ENCODE peak calls at places on chromosomes 1 and 21, in nine cellular contexts. C is adrenal gland, O is K562, K is Peyer's patch, T is breast epithelium, H is A549, D is tibial nerve, U is body of pancreas, S is uterus. G is an unnamed sample.

GRCh38 chr1:101175474-101175873 is 61.3 kb upstream of the S1PR1 start:
- DNase-seq in C (no peak), O (no peak), K (no peak), T (no peak), H (no peak), D (no peak), U (no peak), S (no peak), G (no peak)

GRCh38 chr1:44832068-44832700 is 10.9 kb downstream of the PTCH2 start:
- DNase-seq in C (no peak), O (peak; percentile 43), K (no peak), T (no peak), H (no peak), D (no peak), U (no peak), S (no peak), G (peak; percentile 62)

GRCh38 chr1:11729155-11729497 is 6.8 kb upstream of the AGTRAP start:
- DNase-seq in C (no peak), O (no peak), K (no peak), T (no peak), H (no peak), D (no peak), U (no peak), S (no peak), G (no peak)

GRCh38 chr1:109392788-109393580 is 4.7 kb downstream of the SORT1 start:
- DNase-seq in C (peak; percentile 44), O (peak; percentile 91), K (peak; percentile 81), T (no peak), H (no peak), D (peak; percentile 34), U (peak; percentile 63), S (peak; percentile 50), G (peak; percentile 75)

GRCh38 chr1:168636200-168636599 is 59.8 kb downstream of the XCL1 start:
- DNase-seq in C (no peak), O (no peak), K (no peak), T (no peak), H (no peak), D (no peak), U (no peak), S (no peak), G (no peak)

GRCh38 chr1:86324423-86324822 is 71.7 kb downstream of the ODF2L start:
- DNase-seq in C (no peak), O (no peak), K (no peak), T (no peak), H (no peak), D (no peak), U (no peak), S (no peak), G (no peak)

GRCh38 chr1:27435566-27436203 is 43.3 kb downstream of the GPR3 start:
- DNase-seq in C (no peak), O (no peak), K (no peak), T (no peak), H (no peak), D (no peak), U (no peak), S (no peak), G (no peak)

GRCh38 chr1:234719454-234720258 is 109.7 kb upstream of the IRF2BP2 start:
- DNase-seq in C (no peak), O (no peak), K (no peak), T (no peak), H (no peak), D (no peak), U (peak; percentile 35), S (no peak), G (no peak)

GRCh38 chr21:27793901-27794300 is 827.0 kb upstream of the ADAMTS5 start:
- DNase-seq in C (no peak), O (no peak), K (no peak), T (no peak), H (no peak), D (no peak), U (no peak), S (no peak), G (no peak)

GRCh38 chr1:153566414-153567371 is 1.0 kb upstream of the S100A2 start:
- DNase-seq in C (peak; percentile 96), O (peak; percentile 93), K (peak; percentile 96), T (peak; percentile 98), H (peak; percentile 99), D (peak; percentile 88), U (peak; percentile 85), S (peak; percentile 98), G (peak; percentile 81)

GRCh38 chr1:234286206-234286605 is 87.0 kb upstream of the COA6 start:
- DNase-seq in C (no peak), O (no peak), K (no peak), T (no peak), H (no peak), D (no peak), U (no peak), S (no peak), G (no peak)

GRCh38 chr1:224205438-224205840 is 22.4 kb downstream of the DEGS1 start:
- DNase-seq in C (no peak), O (peak; percentile 77), K (no peak), T (peak; percentile 23), H (no peak), D (no peak), U (no peak), S (no peak), G (no peak)

GRCh38 chr21:14737922-14738321 is 191.8 kb upstream of the SAMSN1 start:
- DNase-seq in C (peak; percentile 18), O (peak; percentile 88), K (no peak), T (no peak), H (peak; percentile 1), D (no peak), U (peak; percentile 49), S (no peak), G (peak; percentile 42)

GRCh38 chr1:210234254-210234747 is 1.7 kb downstream of the SERTAD4 start:
- DNase-seq in C (no peak), O (no peak), K (no peak), T (no peak), H (no peak), D (no peak), U (no peak), S (no peak), G (no peak)

GRCh38 chr1:31657972-31658510 is 13.4 kb upstream of the PEF1 start:
- DNase-seq in C (no peak), O (no peak), K (no peak), T (no peak), H (no peak), D (no peak), U (no peak), S (no peak), G (no peak)

GRCh38 chr1:31655104-31655503 is 10.4 kb upstream of the PEF1 start:
- DNase-seq in C (no peak), O (no peak), K (no peak), T (no peak), H (no peak), D (no peak), U (no peak), S (no peak), G (no peak)

GRCh38 chr1:31655756-31656155 is 11.1 kb upstream of the PEF1 start:
- DNase-seq in C (no peak), O (no peak), K (no peak), T (peak; percentile 37), H (no peak), D (no peak), U (no peak), S (no peak), G (no peak)

GRCh38 chr1:31658721-31659120 is 14.0 kb upstream of the PEF1 start:
- DNase-seq in C (no peak), O (no peak), K (peak; percentile 18), T (no peak), H (no peak), D (no peak), U (no peak), S (no peak), G (no peak)

DNA sequence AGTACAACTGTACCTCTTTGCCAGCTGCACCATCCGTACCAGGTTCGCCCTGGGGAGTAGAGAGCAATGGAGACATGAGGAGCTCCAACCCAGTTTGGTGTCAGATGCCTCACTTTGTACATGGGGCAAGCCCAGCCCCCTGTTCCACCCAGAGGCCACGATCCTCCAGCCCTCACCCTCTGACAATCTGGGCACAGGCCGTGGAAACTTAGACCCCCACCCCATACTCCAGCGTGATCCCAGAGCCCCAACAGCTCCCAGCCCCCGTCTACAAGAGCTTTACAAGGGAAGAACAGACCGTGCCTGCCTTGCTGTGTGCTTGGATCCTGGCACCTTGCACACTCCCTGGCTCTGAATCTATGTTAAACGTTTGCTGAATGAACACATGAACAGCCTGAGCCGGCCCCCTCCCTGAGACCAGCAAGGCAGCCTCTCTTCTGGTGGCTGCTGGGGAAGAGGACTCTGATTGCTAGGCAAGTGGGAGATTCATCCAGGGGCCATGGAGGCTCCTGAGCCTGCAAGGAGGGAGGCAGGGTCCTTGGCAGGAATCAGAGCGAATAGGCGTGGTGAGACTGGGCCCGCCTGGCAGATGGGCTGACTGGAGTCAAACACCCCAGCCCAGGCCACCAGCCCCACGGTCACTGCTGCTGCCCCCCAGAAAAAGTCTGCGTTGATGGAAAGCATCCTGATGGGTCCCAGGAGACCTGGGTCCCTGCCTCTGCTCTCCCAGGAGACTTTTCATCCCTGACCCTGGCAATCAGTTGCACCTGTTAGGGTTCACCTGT is 12.5 kb upstream of the PEF1 start:
- DNase-seq in C (no peak), O (no peak), K (peak; percentile 16), T (no peak), H (no peak), D (no peak), U (no peak), S (no peak), G (no peak)
- H3K4me1 ChIP-seq in C (no peaks in the 10 kb centered on the region), O (no peaks in the 10 kb centered on the region), K (no peaks in the 10 kb centered on the region), T (no peaks in the 10 kb centered on the region), H (no peaks in the 10 kb centered on the region), D (no peaks in the 10 kb centered on the region), U (no peaks in the 10 kb centered on the region), S (no peaks in the 10 kb centered on the region), G (peaks cover 4% of the 10 kb centered on the region)

DNA sequence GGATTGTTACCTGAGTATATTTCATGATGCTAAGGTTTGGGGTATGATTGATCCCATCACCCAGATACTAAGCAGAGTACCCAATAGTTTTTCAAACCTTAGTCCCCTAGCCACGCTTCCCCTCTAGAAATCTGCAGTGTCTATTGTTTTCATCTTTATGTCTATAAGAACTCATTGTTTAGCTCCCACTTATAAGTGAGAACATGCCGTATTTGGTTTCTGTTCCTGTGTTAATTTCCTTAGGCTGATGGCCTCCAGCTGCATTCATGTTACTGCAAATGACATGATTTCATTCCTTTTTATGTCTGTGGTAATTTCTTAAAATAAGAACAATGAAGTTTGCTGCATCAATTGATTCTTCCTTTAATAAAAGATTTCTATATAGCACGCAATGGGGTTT is 301.3 kb downstream of the PLPP3 start:
- DNase-seq in C (no peak), O (no peak), K (no peak), T (no peak), H (no peak), D (no peak), U (no peak), S (no peak), G (no peak)
- TF ChIP-seq POLR2A in C (no peak), O (no peak), K (no peak), T (no peak), H (no peak), D (no peak), U (no peak), S (no peak), G (no peak)

GRCh38 chr1:60132108-60132507 is 58.5 kb upstream of the C1orf87 start:
- DNase-seq in C (no peak), O (no peak), K (no peak), T (no peak), H (no peak), D (no peak), U (no peak), S (no peak), G (no peak)
- H3K4me3 ChIP-seq in C (no peak overlapping the region), O (no peak overlapping the region), K (no peak overlapping the region), T (no peak overlapping the region), H (no peak overlapping the region), D (no peak overlapping the region), U (no peak overlapping the region), S (no peak overlapping the region), G (no peak overlapping the region)

GRCh38 chr1:155984341-155984740 is 6.0 kb upstream of the ARHGEF2 start:
- DNase-seq in C (no peak), O (no peak), K (no peak), T (no peak), H (no peak), D (no peak), U (peak; percentile 63), S (no peak), G (no peak)
- H3K4me1 ChIP-seq in C (peaks cover 18% of the 10 kb centered on the region), O (peaks cover 40% of the 10 kb centered on the region), K (peaks cover 5% of the 10 kb centered on the region), T (peaks cover 18% of the 10 kb centered on the region), H (peaks cover 60% of the 10 kb centered on the region), D (peaks cover 49% of the 10 kb centered on the region), U (peaks cover 14% of the 10 kb centered on the region), S (peaks cover 5% of the 10 kb centered on the region), G (peaks cover 6% of the 10 kb centered on the region)